ENCODE peak calls at places on chromosomes 11 and 22, in six cellular contexts. C is NCI-H1417; N is NCI-H345; P is CD4-positive, alpha-beta memory T cell; T is T-helper 2 cell; Q is AML-193. R is an unnamed sample.

GRCh38 chr11:82701847-82702520 is 31.7 kb downstream of the FAM181B start:
- DNase-seq in P (no peak), C (peak; percentile 78), N (peak; percentile 17), T (no peak), Q (peak; percentile 33), R (no peak)

GRCh38 chr11:9103542-9104276 is 12.3 kb upstream of the SCUBE2 start:
- DNase-seq in N (no peak), T (no peak), Q (no peak), P (no peak), C (no peak), R (no peak)

GRCh38 chr22:25484498-25484897 is 80.0 kb upstream of the GRK3 start:
- DNase-seq in T (no peak), C (no peak), N (no peak), Q (no peak), P (no peak), R (no peak)

GRCh38 chr11:59615637-59616395 is at the start of gene OSBP:
- DNase-seq in Q (peak; percentile 100), T (peak; percentile 96), N (peak; percentile 100), C (peak; percentile 100), P (peak; percentile 98), R (peak; percentile 99)

GRCh38 chr11:32790916-32791315 is 3.5 kb downstream of the CCDC73 start:
- DNase-seq in N (no peak), P (no peak), Q (no peak), T (no peak), C (no peak), R (no peak)

GRCh38 chr11:117193130-117194020 is 5.8 kb upstream of the TAGLN start:
- DNase-seq in C (no peak), Q (no peak), T (no peak), N (no peak), P (no peak), R (no peak)

GRCh38 chr11:124716596-124716995 is 23.1 kb upstream of the NRGN start:
- DNase-seq in Q (no peak), P (no peak), T (no peak), C (no peak), N (no peak), R (no peak)

GRCh38 chr11:127890026-127890611 is 697.2 kb downstream of the ETS1 start:
- DNase-seq in N (no peak), P (no peak), T (no peak), Q (no peak), C (no peak), R (no peak)

GRCh38 chr11:1077033-1077416 is 2.4 kb downstream of the MUC2 start:
- DNase-seq in Q (no peak), N (no peak), T (no peak), C (no peak), P (no peak), R (peak; percentile 37)

GRCh38 chr11:28632338-28632737 is 524.1 kb downstream of the METTL15 start:
- DNase-seq in P (no peak), T (no peak), Q (no peak), C (no peak), N (no peak), R (no peak)

GRCh38 chr11:109926941-109927340 is 166.3 kb upstream of the ZC3H12C start:
- DNase-seq in N (no peak), Q (no peak), T (no peak), P (no peak), C (no peak), R (no peak)

GRCh38 chr11:44559207-44559943 is 6.1 kb upstream of the CD82 start:
- DNase-seq in N (no peak), P (no peak), Q (no peak), C (no peak), T (no peak), R (no peak)

GRCh38 chr11:121572581-121573059 is 119.9 kb upstream of the SORL1-AS1 start:
- DNase-seq in T (no peak), Q (no peak), C (peak; percentile 15), P (no peak), N (no peak), R (no peak)

GRCh38 chr11:2275334-2276279 is 5.2 kb upstream of the ASCL2 start:
- DNase-seq in T (no peak), Q (no peak), P (no peak), C (no peak), N (no peak), R (peak; percentile 29)

GRCh38 chr22:48276933-48277867 is 1514.8 kb downstream of the TBC1D22A start:
- DNase-seq in Q (no peak), P (no peak), T (no peak), C (no peak), N (no peak), R (no peak)

GRCh38 chr11:121657191-121657590 is 204.4 kb upstream of the SORL1-AS1 start:
- DNase-seq in Q (no peak), T (no peak), C (no peak), N (no peak), P (no peak), R (no peak)

GRCh38 chr11:73121692-73122091 is 20.4 kb downstream of the FCHSD2 start:
- DNase-seq in P (no peak), C (no peak), N (no peak), T (no peak), Q (no peak), R (no peak)

GRCh38 chr22:37735054-37735453 is 38.2 kb downstream of the TRIOBP start:
- DNase-seq in Q (peak; percentile 20), C (peak; percentile 1), T (no peak), P (no peak), N (no peak), R (peak; percentile 68)

GRCh38 chr11:10725907-10726253 is 25.2 kb upstream of the CTR9 start:
- DNase-seq in N (no peak), Q (no peak), T (no peak), C (no peak), P (no peak), R (no peak)

GRCh38 chr11:121105063-121105480 is 4.0 kb downstream of the TECTA start:
- DNase-seq in Q (no peak), T (no peak), C (no peak), P (no peak), N (no peak), R (peak; percentile 52)

GRCh38 chr11:116690623-116691022 is 82.2 kb downstream of the BUD13 start:
- DNase-seq in T (no peak), N (no peak), C (no peak), Q (no peak), P (no peak), R (no peak)

GRCh38 chr11:8684600-8685290 is 2.2 kb downstream of the RPL27A start:
- DNase-seq in N (no peak), P (no peak), T (no peak), C (no peak), Q (no peak), R (no peak)

GRCh38 chr11:130775306-130776043 is 140.8 kb downstream of the SNX19 start:
- DNase-seq in N (no peak), Q (no peak), C (no peak), P (no peak), T (no peak), R (no peak)

GRCh38 chr11:19374189-19374588 is 133.4 kb upstream of the E2F8 start:
- DNase-seq in P (no peak), T (no peak), C (no peak), Q (no peak), N (no peak), R (no peak)

GRCh38 chr11:13288375-13289029 is 10.9 kb downstream of the BMAL1 start:
- DNase-seq in P (no peak), N (no peak), C (peak; percentile 25), T (no peak), Q (no peak), R (no peak)

GRCh38 chr22:31137721-31138120 is 2.6 kb downstream of the PLA2G3 start:
- DNase-seq in N (no peak), P (no peak), C (no peak), Q (no peak), T (no peak), R (no peak)

GRCh38 chr22:23088199-23088604 is 17.9 kb downstream of the GNAZ start:
- DNase-seq in C (no peak), T (no peak), P (no peak), N (no peak), Q (no peak), R (no peak)

GRCh38 chr11:87116185-87116584 is 78.5 kb downstream of the TMEM135 start:
- DNase-seq in P (no peak), N (no peak), T (no peak), C (no peak), Q (no peak), R (no peak)

GRCh38 chr11:69470301-69470700 is 11.2 kb upstream of the LINC01488 start:
- DNase-seq in T (no peak), N (no peak), C (no peak), Q (no peak), P (no peak), R (peak; percentile 45)